ENCODE peak calls at places on chromosomes 1 and 21, in ten cellular contexts. X, U, W, G, E, P, Z, O, A and V are unnamed samples. For H3K36me3, the result is how much of the 10 kb centered on the place peaks cover.

GRCh38 chr1:168362991-168363390 is 82.3 kb downstream of the TBX19 start:
- DNase-seq in X (no peak), U (no peak), W (no peak), G (no peak), E (no peak), P (no peak), Z (no peak), O (no peak), A (no peak), V (peak)

GRCh38 chr21:42590431-42591131 is 62.8 kb upstream of the PDE9A start:
- DNase-seq in X (peak), U (no peak), W (no peak), G (no peak), E (no peak), P (peak), Z (no peak), O (no peak), A (no peak), V (no peak)

GRCh38 chr1:21121764-21122471 is 54.8 kb downstream of the EIF4G3 start:
- DNase-seq in X (no peak), U (no peak), W (no peak), G (no peak), E (no peak), P (no peak), Z (no peak), O (no peak), A (no peak), V (no peak)

GRCh38 chr1:207938016-207938415 is 27.1 kb upstream of the CD34 start:
- DNase-seq in X (no peak), U (no peak), W (no peak), G (peak), E (no peak), P (no peak), Z (no peak), O (peak), A (peak), V (no peak)

GRCh38 chr1:160167580-160167979 is 16.2 kb downstream of the ATP1A4 start:
- DNase-seq in X (no peak), U (no peak), W (no peak), G (no peak), E (no peak), P (no peak), Z (no peak), O (no peak), A (peak), V (no peak)

GRCh38 chr1:217032715-217033367 is 309.6 kb upstream of the ESRRG start:
- DNase-seq in X (no peak), U (no peak), W (no peak), G (no peak), E (no peak), P (no peak), Z (no peak), O (no peak), A (no peak), V (no peak)

GRCh38 chr1:236029428-236029940 is 35.4 kb downstream of the NID1 start:
- DNase-seq in X (no peak), U (no peak), W (no peak), G (no peak), E (no peak), P (no peak), Z (no peak), O (no peak), A (no peak), V (no peak)

GRCh38 chr1:167663002-167663772 is 33.2 kb downstream of the RCSD1 start:
- DNase-seq in X (peak), U (no peak), W (peak), G (no peak), E (no peak), P (no peak), Z (no peak), O (no peak), A (peak), V (peak)

GRCh38 chr1:206479164-206480125 is 9.2 kb downstream of the IKBKE start:
- DNase-seq in X (peak), U (peak), W (peak), G (peak), E (peak), P (peak), Z (peak), O (peak), A (peak), V (peak)

GRCh38 chr1:227318003-227318851 is at the start of gene CDC42BPA:
- DNase-seq in X (peak), U (peak), W (peak), G (no peak), E (peak), P (no peak), Z (peak), O (peak), A (peak), V (peak)

GRCh38 chr1:117871013-117871412 is 58.4 kb downstream of the GDAP2 start:
- DNase-seq in X (no peak), U (no peak), W (no peak), G (no peak), E (no peak), P (no peak), Z (no peak), O (no peak), A (no peak), V (no peak)

GRCh38 chr1:32377541-32378220 is 15.3 kb downstream of the TSSK3 start:
- DNase-seq in X (no peak), U (no peak), W (no peak), G (no peak), E (no peak), P (no peak), Z (no peak), O (no peak), A (no peak), V (no peak)

GRCh38 chr21:44273046-44273445 is 11.3 kb upstream of the DNMT3L start:
- DNase-seq in X (peak), U (no peak), W (no peak), G (no peak), E (no peak), P (no peak), Z (no peak), O (no peak), A (no peak), V (no peak)

DNA sequence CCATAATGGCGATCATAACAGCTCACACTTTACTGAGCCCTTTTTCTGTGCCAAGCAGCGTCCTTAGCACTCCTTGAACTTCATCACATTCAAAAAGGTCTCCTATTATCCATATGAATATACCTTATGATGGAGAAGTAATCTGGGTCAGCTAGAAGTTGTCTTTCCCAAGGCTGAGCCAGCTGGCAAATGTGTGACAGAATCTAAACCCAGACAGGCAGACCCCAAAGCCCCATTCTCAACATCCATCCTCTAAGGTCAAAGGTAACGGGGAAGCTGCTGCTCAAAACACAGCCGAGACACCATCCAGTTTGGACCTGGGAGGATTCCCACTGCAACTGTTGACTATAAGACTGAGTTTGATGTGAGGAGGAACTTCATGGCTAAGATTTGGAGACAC is 249.6 kb downstream of the PRDM2 start:
- DNase-seq in X (no peak), U (no peak), W (no peak), G (no peak), E (no peak), P (no peak), Z (no peak), O (no peak), A (no peak), V (no peak)
- H3K27ac ChIP-seq in X (no peak), U (no peak), W (no peak), G (no peak), E (peak), P (no peak), Z (peak), O (peak), A (no peak), V (peak)

GRCh38 chr1:183138301-183138700 is 47.8 kb upstream of the LAMC2 start:
- DNase-seq in X (no peak), U (no peak), W (no peak), G (no peak), E (no peak), P (no peak), Z (no peak), O (no peak), A (peak), V (no peak)
- H3K36me3 ChIP-seq in X (under half), U (half or more), W (half or more), G (under half), E (half or more), P (half or more), Z (under half), O (under half), A (under half), V (half or more)

DNA sequence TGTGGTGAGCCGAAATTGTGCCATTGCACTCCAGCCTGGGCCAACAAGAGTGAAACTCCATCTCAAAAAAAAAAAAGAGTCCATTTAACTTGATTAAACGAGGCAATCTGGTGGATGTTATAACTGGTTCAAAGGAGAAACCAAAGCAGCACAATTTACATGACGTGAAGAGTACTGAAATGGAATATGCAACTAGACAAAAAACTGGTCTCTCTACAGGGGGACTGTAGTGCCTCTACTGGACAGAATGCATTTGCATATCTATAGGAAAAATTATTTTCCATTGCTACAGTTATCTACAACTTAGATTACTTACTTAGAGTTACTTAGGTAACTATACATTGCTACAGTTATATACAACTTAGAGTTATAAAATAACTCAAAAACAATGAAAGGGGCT is 2.7 kb upstream of the CAPN2 start:
- DNase-seq in X (no peak), U (no peak), W (no peak), G (no peak), E (no peak), P (no peak), Z (no peak), O (no peak), A (no peak), V (no peak)
- H3K27ac ChIP-seq in X (no peak), U (no peak), W (no peak), G (peak), E (peak), P (no peak), Z (no peak), O (no peak), A (no peak), V (no peak)

GRCh38 chr21:41449613-41450012 is 23.6 kb downstream of the MX1 start:
- DNase-seq in X (no peak), U (no peak), W (no peak), G (no peak), E (no peak), P (no peak), Z (no peak), O (no peak), A (no peak), V (no peak)

GRCh38 chr21:41453761-41454160 is 27.7 kb downstream of the MX1 start:
- DNase-seq in X (no peak), U (no peak), W (no peak), G (no peak), E (no peak), P (no peak), Z (no peak), O (no peak), A (no peak), V (no peak)

GRCh38 chr21:41453198-41453597 is 27.2 kb downstream of the MX1 start:
- DNase-seq in X (no peak), U (no peak), W (no peak), G (no peak), E (no peak), P (no peak), Z (no peak), O (no peak), A (no peak), V (no peak)

GRCh38 chr21:41447356-41447755 is 21.3 kb downstream of the MX1 start:
- DNase-seq in X (no peak), U (no peak), W (no peak), G (no peak), E (no peak), P (no peak), Z (no peak), O (no peak), A (no peak), V (no peak)

DNA sequence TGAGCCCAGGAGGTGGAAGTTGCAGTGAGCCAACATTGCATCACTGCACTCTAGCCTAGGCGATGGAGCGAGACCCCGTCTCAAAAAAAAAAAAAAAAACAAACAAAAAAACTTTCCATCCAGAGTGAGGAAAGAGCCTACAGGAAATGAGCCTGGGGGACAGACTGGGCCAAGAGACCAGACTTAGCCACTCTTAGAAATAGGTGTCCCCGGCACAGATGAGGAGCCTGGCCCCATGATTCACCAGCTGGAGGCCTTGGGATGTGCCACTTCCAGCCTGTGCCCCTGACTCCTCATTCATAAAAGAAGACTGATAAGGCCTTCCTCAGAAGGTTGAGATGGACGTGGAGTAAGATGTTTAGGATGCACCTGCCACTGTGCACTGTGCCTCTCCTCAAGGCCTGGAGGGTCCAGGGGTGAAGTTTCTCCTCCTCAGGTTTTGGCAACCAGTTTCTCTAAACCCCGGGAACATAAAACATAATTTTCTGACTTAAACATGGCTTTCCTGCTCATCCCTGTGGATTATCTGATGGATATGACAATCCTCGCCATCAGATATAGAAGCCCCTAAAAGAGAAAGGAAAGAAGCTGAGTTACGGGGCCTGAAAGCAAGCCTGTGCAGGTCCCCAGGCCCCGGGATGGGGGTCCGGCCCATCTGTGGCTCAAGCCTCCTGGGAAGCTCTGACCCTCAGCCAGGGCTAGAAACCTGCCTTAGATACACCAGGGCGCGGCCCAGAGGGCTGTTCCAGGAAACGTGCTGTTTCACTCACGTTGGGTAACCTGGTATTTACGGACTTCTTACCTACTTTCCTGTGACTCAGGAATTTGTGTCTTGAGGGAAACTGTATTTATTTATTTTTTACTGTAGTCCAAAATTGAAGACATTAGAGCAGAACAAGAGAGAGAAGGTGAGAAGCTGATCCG is 26.0 kb downstream of the MX1 start:
- DNase-seq in X (no peak), U (no peak), W (no peak), G (no peak), E (no peak), P (peak), Z (no peak), O (no peak), A (no peak), V (no peak)
- H3K36me3 ChIP-seq in X (under half), U (under half), W (under half), G (under half), E (under half), P (under half), Z (under half), O (under half), A (under half), V (under half)

GRCh38 chr21:36839123-36839522 is 127.3 kb downstream of the HLCS start:
- DNase-seq in X (no peak), U (no peak), W (no peak), G (no peak), E (no peak), P (no peak), Z (no peak), O (no peak), A (peak), V (no peak)
- H3K27ac ChIP-seq in X (no peak), U (no peak), W (no peak), G (no peak), E (no peak), P (no peak), Z (no peak), O (no peak), A (no peak), V (no peak)